ENCODE peak calls at places on chromosomes 5 and 9, in eight cellular contexts. One of them, this sample, is unnamed.

GRCh38 chr9:16179566-16179965 is 626.7 kb downstream of the CCDC171 start:
- DNase-seq in HuH-7.5: no peak
- DNase-seq in thyroid gland: no peak
- DNase-seq in stimulated activated CD4-positive, alpha-beta T cell treated with anti-CD3 and anti-CD28 coated beads, Interleukin-1b, Interleukin-23, amount 100 ng/mL, for 48 hours: peak; percentile 8
- DNase-seq in small intestine: no peak
- DNase-seq in RWPE2: no peak
- DNase-seq in GM23248: no peak
- DNase-seq in left cardiac atrium: no peak
- DNase-seq in this sample: no peak

GRCh38 chr5:86039351-86039750 is 578.4 kb upstream of the COX7C start:
- DNase-seq in small intestine: no peak
- DNase-seq in RWPE2: no peak
- DNase-seq in left cardiac atrium: no peak
- DNase-seq in GM23248: no peak
- DNase-seq in thyroid gland: no peak
- DNase-seq in HuH-7.5: no peak
- DNase-seq in stimulated activated CD4-positive, alpha-beta T cell treated with anti-CD3 and anti-CD28 coated beads, Interleukin-1b, Interleukin-23, amount 100 ng/mL, for 48 hours: no peak
- DNase-seq in this sample: no peak

GRCh38 chr5:38936269-38936668 is 90.5 kb downstream of the OSMR start:
- DNase-seq in HuH-7.5: no peak
- DNase-seq in thyroid gland: no peak
- DNase-seq in GM23248: no peak
- DNase-seq in RWPE2: no peak
- DNase-seq in left cardiac atrium: no peak
- DNase-seq in stimulated activated CD4-positive, alpha-beta T cell treated with anti-CD3 and anti-CD28 coated beads, Interleukin-1b, Interleukin-23, amount 100 ng/mL, for 48 hours: no peak
- DNase-seq in small intestine: no peak
- DNase-seq in this sample: no peak

GRCh38 chr5:76406014-76406413 is 2.9 kb downstream of the IQGAP2 start:
- DNase-seq in left cardiac atrium: no peak
- DNase-seq in RWPE2: no peak
- DNase-seq in HuH-7.5: no peak
- DNase-seq in stimulated activated CD4-positive, alpha-beta T cell treated with anti-CD3 and anti-CD28 coated beads, Interleukin-1b, Interleukin-23, amount 100 ng/mL, for 48 hours: no peak
- DNase-seq in GM23248: no peak
- DNase-seq in small intestine: no peak
- DNase-seq in thyroid gland: no peak
- DNase-seq in this sample: no peak

GRCh38 chr9:116103976-116104820 is 49.4 kb upstream of the PAPPA start:
- DNase-seq in HuH-7.5: no peak
- DNase-seq in thyroid gland: no peak
- DNase-seq in RWPE2: no peak
- DNase-seq in left cardiac atrium: no peak
- DNase-seq in GM23248: peak; percentile 42
- DNase-seq in stimulated activated CD4-positive, alpha-beta T cell treated with anti-CD3 and anti-CD28 coated beads, Interleukin-1b, Interleukin-23, amount 100 ng/mL, for 48 hours: no peak
- DNase-seq in small intestine: no peak
- DNase-seq in this sample: no peak

GRCh38 chr5:139787568-139788293 is 7.9 kb upstream of the PSD2 start:
- DNase-seq in GM23248: peak; percentile 83
- DNase-seq in left cardiac atrium: peak; percentile 86
- DNase-seq in RWPE2: peak; percentile 82
- DNase-seq in thyroid gland: no peak
- DNase-seq in small intestine: peak; percentile 75
- DNase-seq in HuH-7.5: peak; percentile 93
- DNase-seq in stimulated activated CD4-positive, alpha-beta T cell treated with anti-CD3 and anti-CD28 coated beads, Interleukin-1b, Interleukin-23, amount 100 ng/mL, for 48 hours: peak; percentile 82
- DNase-seq in this sample: peak; percentile 43

GRCh38 chr9:122088880-122089567 is 4.1 kb downstream of the TTLL11 start:
- DNase-seq in stimulated activated CD4-positive, alpha-beta T cell treated with anti-CD3 and anti-CD28 coated beads, Interleukin-1b, Interleukin-23, amount 100 ng/mL, for 48 hours: no peak
- DNase-seq in RWPE2: no peak
- DNase-seq in left cardiac atrium: no peak
- DNase-seq in thyroid gland: no peak
- DNase-seq in small intestine: no peak
- DNase-seq in HuH-7.5: no peak
- DNase-seq in GM23248: no peak
- DNase-seq in this sample: no peak

GRCh38 chr5:98935206-98935605 is 6.4 kb upstream of the CHD1 start:
- DNase-seq in RWPE2: no peak
- DNase-seq in stimulated activated CD4-positive, alpha-beta T cell treated with anti-CD3 and anti-CD28 coated beads, Interleukin-1b, Interleukin-23, amount 100 ng/mL, for 48 hours: no peak
- DNase-seq in small intestine: no peak
- DNase-seq in thyroid gland: no peak
- DNase-seq in HuH-7.5: no peak
- DNase-seq in left cardiac atrium: no peak
- DNase-seq in GM23248: no peak
- DNase-seq in this sample: no peak

GRCh38 chr5:74643160-74643562 is 2.6 kb upstream of the ENC1 start:
- DNase-seq in small intestine: no peak
- DNase-seq in left cardiac atrium: no peak
- DNase-seq in stimulated activated CD4-positive, alpha-beta T cell treated with anti-CD3 and anti-CD28 coated beads, Interleukin-1b, Interleukin-23, amount 100 ng/mL, for 48 hours: no peak
- DNase-seq in HuH-7.5: no peak
- DNase-seq in GM23248: peak; percentile 94
- DNase-seq in RWPE2: no peak
- DNase-seq in thyroid gland: no peak
- DNase-seq in this sample: no peak

GRCh38 chr9:111839981-111840380 is 45.2 kb upstream of the SHOC1 start:
- DNase-seq in RWPE2: no peak
- DNase-seq in HuH-7.5: no peak
- DNase-seq in small intestine: no peak
- DNase-seq in GM23248: peak; percentile 91
- DNase-seq in thyroid gland: no peak
- DNase-seq in stimulated activated CD4-positive, alpha-beta T cell treated with anti-CD3 and anti-CD28 coated beads, Interleukin-1b, Interleukin-23, amount 100 ng/mL, for 48 hours: no peak
- DNase-seq in left cardiac atrium: no peak
- DNase-seq in this sample: no peak

GRCh38 chr5:201672-202071 is 10.4 kb downstream of the LRRC14B start:
- DNase-seq in RWPE2: no peak
- DNase-seq in left cardiac atrium: no peak
- DNase-seq in thyroid gland: no peak
- DNase-seq in HuH-7.5: no peak
- DNase-seq in GM23248: no peak
- DNase-seq in stimulated activated CD4-positive, alpha-beta T cell treated with anti-CD3 and anti-CD28 coated beads, Interleukin-1b, Interleukin-23, amount 100 ng/mL, for 48 hours: no peak
- DNase-seq in small intestine: no peak
- DNase-seq in this sample: no peak

GRCh38 chr9:22141906-22142305 is 132.8 kb upstream of the CDKN2B start:
- DNase-seq in thyroid gland: no peak
- DNase-seq in RWPE2: no peak
- DNase-seq in small intestine: no peak
- DNase-seq in HuH-7.5: peak; percentile 13
- DNase-seq in GM23248: peak; percentile 43
- DNase-seq in stimulated activated CD4-positive, alpha-beta T cell treated with anti-CD3 and anti-CD28 coated beads, Interleukin-1b, Interleukin-23, amount 100 ng/mL, for 48 hours: no peak
- DNase-seq in left cardiac atrium: peak; percentile 48
- DNase-seq in this sample: peak; percentile 28

This sample was measured in NCI-H146.